ENCODE peak calls at places on chromosomes 2 and 18, in nine cellular contexts. Z is colonic mucosa, E is cardiac muscle cell, T is AG09309, C is HFF-Myc, U is endothelial cell, J is Peyer's patch, D is bronchial epithelial cell, F is Calu3. K is an unnamed sample.

GRCh38 chr2:101948625-101949150 is 43.1 kb upstream of the IL1R2 start:
- DNase-seq in Z (no peak), E (no peak), T (no peak), C (no peak), U (no peak), J (no peak), D (no peak), F (no peak), K (no peak)

GRCh38 chr2:219269362-219270054 is 9.7 kb upstream of the DNAJB2 start:
- DNase-seq in Z (peak), E (peak), T (no peak), C (no peak), U (no peak), J (no peak), D (peak), F (peak), K (peak)

GRCh38 chr2:42957109-42958035 is 165.0 kb upstream of the HAAO start:
- DNase-seq in Z (no peak), E (no peak), T (no peak), C (no peak), U (no peak), J (no peak), D (peak), F (peak), K (peak)

GRCh38 chr2:219293736-219294201 is 14.6 kb downstream of the DNAJB2 start:
- DNase-seq in Z (no peak), E (no peak), T (no peak), C (no peak), U (no peak), J (no peak), D (no peak), F (no peak), K (no peak)

GRCh38 chr2:11774600-11774999 is 28.2 kb downstream of the LPIN1 start:
- DNase-seq in Z (no peak), E (no peak), T (no peak), C (no peak), U (no peak), J (no peak), D (no peak), F (no peak), K (no peak)

GRCh38 chr2:176392125-176392704 is 123.0 kb downstream of the MTX2 start:
- DNase-seq in Z (no peak), E (peak), T (no peak), C (no peak), U (no peak), J (no peak), D (no peak), F (no peak), K (no peak)

GRCh38 chr2:174334781-174335604 is at the start of gene SP9:
- DNase-seq in Z (no peak), E (peak), T (peak), C (no peak), U (peak), J (no peak), D (no peak), F (peak), K (peak)

GRCh38 chr2:9370746-9371145 is 52.6 kb downstream of the ITGB1BP1 start:
- DNase-seq in Z (no peak), E (no peak), T (no peak), C (no peak), U (no peak), J (no peak), D (no peak), F (no peak), K (no peak)

GRCh38 chr2:231911381-231911780 is 14.8 kb downstream of the NPPC start:
- DNase-seq in Z (no peak), E (no peak), T (no peak), C (no peak), U (no peak), J (no peak), D (no peak), F (no peak), K (no peak)

GRCh38 chr2:234641086-234641485 is 144.2 kb upstream of the ARL4C start:
- DNase-seq in Z (no peak), E (no peak), T (no peak), C (no peak), U (no peak), J (no peak), D (no peak), F (no peak), K (no peak)

GRCh38 chr2:8676915-8677645 is 4.8 kb upstream of the ID2 start:
- DNase-seq in Z (peak), E (peak), T (no peak), C (no peak), U (no peak), J (no peak), D (no peak), F (peak), K (no peak)

GRCh38 chr18:50055474-50055873 is 139.5 kb downstream of the MYO5B start:
- DNase-seq in Z (no peak), E (no peak), T (no peak), C (no peak), U (no peak), J (no peak), D (no peak), F (no peak), K (no peak)

GRCh38 chr2:42010743-42011298 is 37.0 kb upstream of the PKDCC start:
- DNase-seq in Z (no peak), E (no peak), T (no peak), C (peak), U (no peak), J (no peak), D (peak), F (no peak), K (no peak)

GRCh38 chr2:10482979-10483378 is 34.9 kb upstream of the ODC1 start:
- DNase-seq in Z (no peak), E (no peak), T (no peak), C (no peak), U (no peak), J (no peak), D (no peak), F (no peak), K (no peak)

GRCh38 chr2:223093436-223093839 is 41.4 kb downstream of the KCNE4 start:
- DNase-seq in Z (no peak), E (no peak), T (peak), C (peak), U (no peak), J (no peak), D (no peak), F (no peak), K (no peak)

GRCh38 chr2:97691166-97691565 is 21.7 kb downstream of the C2orf92 start:
- DNase-seq in Z (no peak), E (no peak), T (no peak), C (no peak), U (no peak), J (no peak), D (no peak), F (no peak), K (no peak)

GRCh38 chr18:63160172-63160995 is 159.2 kb downstream of the BCL2 start:
- DNase-seq in Z (no peak), E (no peak), T (no peak), C (no peak), U (no peak), J (no peak), D (peak), F (no peak), K (peak)

GRCh38 chr2:233354971-233355574 is 779 bp downstream of the DGKD start:
- DNase-seq in Z (peak), E (peak), T (no peak), C (no peak), U (no peak), J (peak), D (no peak), F (peak), K (peak)

GRCh38 chr18:30889582-30890301 is 152.8 kb downstream of the DSC3 start:
- DNase-seq in Z (no peak), E (peak), T (no peak), C (no peak), U (peak), J (no peak), D (peak), F (peak), K (peak)

GRCh38 chr2:77161009-77161408 is 361.2 kb downstream of the LRRTM4 start:
- DNase-seq in Z (no peak), E (no peak), T (no peak), C (no peak), U (no peak), J (no peak), D (peak), F (no peak), K (peak)

GRCh38 chr2:176066645-176067586 is 16.8 kb downstream of the EVX2 start:
- DNase-seq in Z (no peak), E (no peak), T (no peak), C (no peak), U (peak), J (no peak), D (no peak), F (no peak), K (no peak)

GRCh38 chr2:23994567-23994966 is 15.3 kb upstream of the MFSD2B start:
- DNase-seq in Z (no peak), E (no peak), T (no peak), C (no peak), U (no peak), J (no peak), D (no peak), F (no peak), K (no peak)

GRCh38 chr2:82993631-82994030 is 1465.4 kb downstream of the SUCLG1 start:
- DNase-seq in Z (no peak), E (no peak), T (no peak), C (no peak), U (no peak), J (no peak), D (peak), F (no peak), K (peak)

GRCh38 chr2:84889332-84889731 is 8.4 kb upstream of the TRABD2A start:
- DNase-seq in Z (peak), E (no peak), T (no peak), C (no peak), U (no peak), J (no peak), D (no peak), F (no peak), K (no peak)
- TF ChIP-seq CTCF in Z (no peak), E (no peak), T (no peak), C (no peak), U (no peak), J (no peak), D (no peak), F (no peak), K (no peak)

GRCh38 chr2:156435725-156436476 is at the start of gene GPD2:
- DNase-seq in Z (peak), E (peak), T (peak), C (no peak), U (peak), J (peak), D (peak), F (peak), K (peak)
- TF ChIP-seq CTCF in Z (no peak), E (peak), T (peak), C (no peak), U (no peak), J (no peak), D (peak), F (no peak), K (no peak)

GRCh38 chr2:75065402-75066008 is 107.1 kb downstream of the POLE4 start:
- DNase-seq in Z (no peak), E (no peak), T (no peak), C (no peak), U (no peak), J (no peak), D (peak), F (no peak), K (peak)
- TF ChIP-seq CTCF in Z (no peak), E (no peak), T (no peak), C (no peak), U (no peak), J (no peak), D (no peak), F (no peak), K (no peak)

GRCh38 chr18:60172030-60172429 is 200.5 kb downstream of the MC4R start:
- DNase-seq in Z (no peak), E (no peak), T (no peak), C (no peak), U (no peak), J (no peak), D (no peak), F (no peak), K (no peak)

GRCh38 chr18:60176271-60176670 is 196.3 kb downstream of the MC4R start:
- DNase-seq in Z (no peak), E (no peak), T (no peak), C (no peak), U (no peak), J (no peak), D (no peak), F (no peak), K (no peak)

DNA sequence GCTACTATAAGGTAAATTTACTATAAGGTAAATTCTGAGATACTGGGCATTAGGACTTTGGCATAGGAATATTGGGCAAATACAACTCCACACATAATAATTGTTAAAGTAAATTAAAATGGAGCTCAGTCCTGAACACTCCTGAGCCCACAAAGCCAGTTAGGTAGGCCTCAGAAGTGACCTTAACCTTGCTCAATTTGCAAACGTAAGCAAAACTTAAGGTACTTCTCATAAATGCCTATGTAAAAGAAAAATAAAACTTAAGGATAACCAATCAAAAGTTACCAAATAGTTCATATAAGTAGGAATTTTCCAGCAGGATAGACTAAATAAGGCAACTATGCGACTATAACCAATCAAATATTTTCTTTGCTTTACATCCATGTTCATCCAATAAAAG is 197.7 kb downstream of the MC4R start:
- DNase-seq in Z (no peak), E (no peak), T (no peak), C (no peak), U (no peak), J (no peak), D (no peak), F (no peak), K (no peak)
- TF ChIP-seq CTCF in Z (no peak), E (no peak), T (no peak), C (no peak), U (no peak), J (no peak), D (no peak), F (no peak), K (no peak)

GRCh38 chr2:72825271-72826155 is at the start of gene EXOC6B:
- DNase-seq in Z (peak), E (peak), T (peak), C (peak), U (peak), J (peak), D (peak), F (peak), K (peak)
- TF ChIP-seq CTCF in Z (no peak), E (no peak), T (no peak), C (no peak), U (peak), J (no peak), D (no peak), F (no peak), K (no peak)

GRCh38 chr2:236167297-236168109 is 683 bp downstream of the GBX2 start:
- DNase-seq in Z (no peak), E (peak), T (no peak), C (no peak), U (peak), J (no peak), D (no peak), F (peak), K (peak)
- TF ChIP-seq CTCF in Z (no peak), E (peak), T (peak), C (peak), U (no peak), J (no peak), D (peak), F (peak), K (peak)

GRCh38 chr2:200985806-200986205 is 22.3 kb upstream of the ORC2 start:
- DNase-seq in Z (no peak), E (no peak), T (peak), C (no peak), U (no peak), J (no peak), D (no peak), F (no peak), K (no peak)
- TF ChIP-seq CTCF in Z (no peak), E (no peak), T (no peak), C (no peak), U (no peak), J (no peak), D (no peak), F (no peak), K (no peak)

DNA sequence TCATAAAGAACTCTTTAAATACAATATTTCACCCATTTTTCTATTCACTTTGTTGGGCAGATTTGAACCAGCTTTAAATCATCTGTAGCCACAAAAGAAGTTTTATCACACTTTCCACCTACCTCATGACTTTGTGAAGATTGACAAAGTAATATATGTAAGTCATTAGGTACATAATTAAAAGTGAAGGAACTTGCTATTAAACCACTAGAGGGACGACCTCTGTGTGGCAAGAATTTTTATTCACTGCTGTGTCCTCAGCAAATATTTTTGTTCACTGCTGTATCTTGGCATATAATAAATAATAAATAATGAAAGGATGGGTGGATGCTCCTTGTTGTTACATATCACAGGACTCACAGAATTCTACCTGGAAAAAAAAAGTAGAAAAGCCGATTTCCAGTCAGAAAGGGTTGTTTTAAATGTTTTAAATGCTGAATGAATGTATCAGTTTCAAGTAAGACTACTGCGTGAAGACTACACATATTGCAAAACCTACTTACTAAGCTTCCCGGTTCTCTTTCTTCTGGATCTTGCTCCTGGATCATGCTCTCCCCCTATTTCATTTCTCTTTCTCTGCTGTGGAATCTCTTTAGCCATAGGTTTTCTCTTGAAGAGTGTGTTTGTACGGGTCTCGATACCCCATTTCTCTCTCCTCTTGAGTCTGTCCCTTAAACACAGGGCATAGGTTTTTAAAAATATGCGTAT is 44.8 kb downstream of the KCMF1 start:
- DNase-seq in Z (no peak), E (no peak), T (no peak), C (no peak), U (no peak), J (no peak), D (no peak), F (no peak), K (no peak)
- TF ChIP-seq CTCF in Z (no peak), E (peak), T (peak), C (no peak), U (peak), J (no peak), D (no peak), F (peak), K (no peak)